ENCODE peak calls at places on chromosomes 4 and X, in four cellular contexts. K, T, R and H are unnamed samples.

GRCh38 chr4:142846105-142846728 is at the start of gene INPP4B:
- DNase-seq in R (no peak), T (peak; percentile 44), K (peak; percentile 72), H (peak; percentile 79)

GRCh38 chrX:110142096-110142495 is 139.2 kb downstream of the TMEM164 start:
- DNase-seq in R (no peak), T (no peak), K (no peak), H (no peak)

GRCh38 chr4:90357117-90357710 is 230.0 kb downstream of the CCSER1 start:
- DNase-seq in T (no peak), K (peak; percentile 58), R (peak; percentile 45), H (no peak)

GRCh38 chr4:142443469-142443868 is 402.6 kb downstream of the INPP4B start:
- DNase-seq in R (no peak), K (no peak), T (no peak), H (no peak)

GRCh38 chrX:68833448-68833805 is 4.6 kb downstream of the EFNB1 start:
- DNase-seq in R (no peak), T (peak; percentile 3), K (no peak), H (peak; percentile 51)

GRCh38 chr4:8473198-8473919 is 32.8 kb downstream of the TRMT44 start:
- DNase-seq in R (no peak), K (no peak), T (peak; percentile 48), H (no peak)

GRCh38 chr4:38710053-38710452 is 46.1 kb downstream of the KLF3 start:
- DNase-seq in T (no peak), K (no peak), R (no peak), H (no peak)

GRCh38 chr4:185730387-185730786 is 81.6 kb downstream of the SORBS2 start:
- DNase-seq in T (no peak), K (no peak), R (no peak), H (no peak)

GRCh38 chrX:43707812-43708548 is 51.9 kb downstream of the MAOA start:
- DNase-seq in T (peak; percentile 40), R (no peak), K (peak; percentile 14), H (peak; percentile 91)

GRCh38 chrX:82218361-82218760 is 1016.5 kb downstream of the SH3BGRL start:
- DNase-seq in T (no peak), R (peak; percentile 0), K (peak; percentile 52), H (no peak)

GRCh38 chr4:168519576-168519975 is 22.7 kb downstream of the PALLD start:
- DNase-seq in K (no peak), R (no peak), T (no peak), H (no peak)

GRCh38 chr4:17030543-17030942 is 132.1 kb upstream of the LDB2 start:
- DNase-seq in K (peak; percentile 24), T (peak; percentile 35), R (no peak), H (no peak)

GRCh38 chr4:130478406-130478805 is 1382.5 kb downstream of the C4orf33 start:
- DNase-seq in T (no peak), K (no peak), R (no peak), H (no peak)

GRCh38 chr4:147773261-147774184 is 41.6 kb downstream of the ARHGAP10 start:
- DNase-seq in T (no peak), R (no peak), K (no peak), H (no peak)

GRCh38 chr4:154569028-154569427 is 6.2 kb downstream of the FGB start:
- DNase-seq in K (no peak), T (no peak), R (no peak), H (no peak)

GRCh38 chr4:14233126-14233525 is 605.6 kb upstream of the BOD1L1 start:
- DNase-seq in R (no peak), T (no peak), K (no peak), H (no peak)

GRCh38 chr4:168528131-168528949 is 31.5 kb downstream of the PALLD start:
- DNase-seq in R (no peak), T (no peak), K (no peak), H (no peak)

GRCh38 chr4:76706581-76706980 is 191.4 kb downstream of the SOWAHB start:
- DNase-seq in R (peak; percentile 17), T (no peak), K (peak; percentile 38), H (no peak)

GRCh38 chrX:43655961-43656494 is at the start of gene MAOA:
- DNase-seq in R (peak; percentile 18), T (peak; percentile 72), K (peak; percentile 73), H (peak; percentile 92)

GRCh38 chr4:77185681-77186080 is 28.7 kb downstream of the CCNG2 start:
- DNase-seq in R (no peak), T (no peak), K (no peak), H (no peak)

GRCh38 chrX:150935466-150935865 is 37.0 kb upstream of the CD99L2 start:
- DNase-seq in R (no peak), K (no peak), T (no peak), H (no peak)

GRCh38 chrX:3711331-3711917 is 2.0 kb downstream of the PRKX start:
- DNase-seq in T (no peak), R (no peak), K (no peak), H (no peak)

GRCh38 chrX:34826964-34827363 is 115.6 kb upstream of the FAM47B start:
- DNase-seq in T (no peak), K (no peak), R (no peak), H (no peak)

GRCh38 chrX:24347871-24348270 is 12.6 kb upstream of the SUPT20HL1 start:
- DNase-seq in K (peak; percentile 44), T (no peak), R (no peak), H (no peak)

GRCh38 chr4:168394556-168394955 is 76.0 kb upstream of the DDX60 start:
- DNase-seq in T (no peak), K (no peak), R (no peak), H (no peak)

GRCh38 chr4:122772311-122772710 is 39.8 kb downstream of the BBS12 start:
- DNase-seq in K (no peak), R (no peak), T (no peak), H (no peak)

GRCh38 chrX:64152857-64153256 is 52.7 kb downstream of the AMER1 start:
- DNase-seq in T (no peak), R (peak; percentile 30), K (peak; percentile 27), H (no peak)

GRCh38 chrX:45324941-45325340 is 124.3 kb upstream of the DIPK2B start:
- DNase-seq in T (no peak), K (no peak), R (no peak), H (no peak)

GRCh38 chr4:30840571-30840970 is 120.4 kb downstream of the PCDH7 start:
- DNase-seq in T (no peak), R (no peak), K (no peak), H (no peak)

GRCh38 chr4:16126714-16127113 is 42.9 kb upstream of the PROM1 start:
- DNase-seq in R (no peak), T (no peak), K (no peak), H (no peak)

GRCh38 chr4:61994036-61994435 is 793.9 kb downstream of the ADGRL3 start:
- DNase-seq in T (no peak), K (no peak), R (no peak), H (no peak)

GRCh38 chr4:128322986-128323385 is 35.4 kb upstream of the PGRMC2 start:
- DNase-seq in K (peak; percentile 25), R (peak; percentile 53), T (no peak), H (no peak)

GRCh38 chr4:22514001-22514400 is 1.9 kb downstream of the ADGRA3 start:
- DNase-seq in K (no peak), R (peak; percentile 35), T (no peak), H (no peak)

GRCh38 chrX:37995428-37995827 is 10.9 kb upstream of the SYTL5 start:
- DNase-seq in T (no peak), K (no peak), R (peak; percentile 2), H (no peak)
- TF ChIP-seq CTCF in T (no peak), K (no peak), R (no peak), H (no peak)

DNA sequence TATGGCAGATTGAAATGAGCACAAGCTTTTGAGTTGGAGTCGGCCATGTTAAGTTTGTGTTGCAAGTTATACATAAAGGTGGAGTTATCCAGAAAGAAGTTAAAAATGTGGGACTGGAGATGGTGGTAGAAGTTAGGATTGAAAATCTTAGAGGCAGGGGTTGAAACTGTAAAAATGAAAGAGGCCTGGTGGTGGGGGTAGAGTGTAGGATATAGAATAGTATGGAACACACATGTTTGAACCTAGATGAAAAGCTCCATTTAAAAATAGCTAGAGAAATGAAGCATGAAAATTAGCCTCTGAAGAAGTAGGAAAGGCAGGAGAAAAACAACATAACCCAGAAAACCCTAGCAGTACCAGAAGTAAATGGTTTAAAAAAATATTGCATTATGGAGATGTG is 131.8 kb upstream of the ENPEP start:
- DNase-seq in T (no peak), K (peak; percentile 43), R (no peak), H (no peak)
- TF ChIP-seq CTCF in T (peak; percentile 43), K (peak; percentile 56), R (peak; percentile 21), H (peak; percentile 31)

DNA sequence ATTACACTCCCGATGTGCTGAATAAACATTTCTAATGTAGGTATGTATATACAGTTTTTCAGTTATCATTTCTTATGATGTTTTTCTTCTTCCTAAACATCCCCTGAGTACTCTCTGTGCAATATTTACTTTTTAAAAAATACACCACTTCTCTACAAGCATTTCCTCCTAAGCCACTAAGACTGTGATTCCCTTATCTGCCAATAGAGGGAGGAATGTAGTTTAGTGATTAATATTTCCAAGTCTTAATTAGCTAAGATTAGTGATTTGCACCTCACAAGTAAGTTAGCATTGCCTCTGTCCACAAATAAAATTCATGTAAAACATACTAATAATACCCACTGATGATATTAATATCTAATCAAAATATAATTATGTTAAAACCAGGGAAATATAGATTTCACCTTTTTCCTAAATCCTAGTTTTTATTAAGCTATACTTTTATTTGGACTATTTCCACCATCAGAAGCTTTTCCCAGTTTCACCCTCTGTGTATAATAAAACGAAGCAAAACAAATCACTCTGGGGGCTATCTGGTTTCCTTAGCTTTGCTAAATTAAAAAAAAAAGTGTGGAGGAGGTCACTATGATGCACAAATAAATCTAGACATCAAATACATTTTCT is 909.1 kb downstream of the FAT4 start:
- DNase-seq in T (no peak), K (peak; percentile 14), R (peak; percentile 1), H (no peak)
- TF ChIP-seq CTCF in T (no peak), K (peak; percentile 49), R (peak; percentile 13), H (peak; percentile 45)

GRCh38 chrX:15298780-15299179 is 16.7 kb downstream of the ASB11 start:
- DNase-seq in T (no peak), K (no peak), R (no peak), H (no peak)

GRCh38 chrX:15301924-15302323 is 13.5 kb downstream of the ASB11 start:
- DNase-seq in K (peak; percentile 59), R (no peak), T (no peak), H (peak; percentile 81)

GRCh38 chrX:15298201-15298600 is 17.2 kb downstream of the ASB11 start:
- DNase-seq in T (no peak), K (no peak), R (no peak), H (no peak)

GRCh38 chrX:15299945-15300851 is 15.2 kb downstream of the ASB11 start:
- DNase-seq in T (no peak), K (peak; percentile 28), R (peak; percentile 7), H (no peak)
- TF ChIP-seq CTCF in T (peak; percentile 46), K (peak; percentile 67), R (peak; percentile 38), H (no peak)

GRCh38 chr4:7186081-7186480 is 6.3 kb upstream of the SORCS2 start:
- DNase-seq in K (peak; percentile 44), T (peak; percentile 30), R (peak; percentile 24), H (peak; percentile 50)
- TF ChIP-seq CTCF in K (peak; percentile 26), T (no peak), R (peak; percentile 79), H (no peak)

DNA sequence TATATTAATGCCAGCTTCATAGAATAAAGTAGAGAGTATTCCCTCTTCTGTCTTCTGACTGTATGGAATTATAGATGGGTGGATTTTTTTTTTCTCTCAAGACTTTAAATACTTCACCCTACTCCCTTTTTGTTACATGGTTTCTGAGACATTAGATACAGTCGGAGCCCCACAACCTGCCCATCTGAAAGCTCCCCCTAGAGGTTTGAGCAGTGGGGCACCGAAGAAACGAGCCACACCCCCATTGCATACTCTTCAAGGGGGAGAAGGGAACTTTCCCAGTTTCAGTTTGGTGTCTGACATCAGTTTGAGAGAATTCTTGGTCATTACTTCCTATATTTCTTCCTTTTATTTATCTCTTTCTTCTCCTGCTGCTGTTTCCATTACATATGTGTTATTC is 437.6 kb upstream of the AGA start:
- DNase-seq in K (no peak), R (no peak), T (no peak), H (peak; percentile 33)
- TF ChIP-seq CTCF in K (no peak), R (no peak), T (no peak), H (no peak)